ENCODE peak calls at places on chromosome 11, in four cellular contexts. D is K562, P is GM12891, M is HepG2. R is an unnamed sample.

GRCh38 chr11:7512525-7513209 is 1.1 kb upstream of the PPFIBP2 start:
- DNase-seq in D (peak; percentile 10), M (peak; percentile 13), P (peak; percentile 52), R (peak; percentile 52)

GRCh38 chr11:118633979-118634378 is 26.6 kb downstream of the PHLDB1 start:
- DNase-seq in M (no peak), D (peak; percentile 20), P (no peak), R (no peak)

GRCh38 chr11:34599406-34599901 is 21.4 kb upstream of the EHF start:
- DNase-seq in M (peak; percentile 79), D (peak; percentile 68), P (no peak), R (no peak)

GRCh38 chr11:68517121-68517741 is 56.7 kb downstream of the PPP6R3 start:
- DNase-seq in D (no peak), P (no peak), M (no peak), R (no peak)

GRCh38 chr11:11395126-11395525 is 42.1 kb upstream of the CSNK2A3 start:
- DNase-seq in D (no peak), P (no peak), M (no peak), R (no peak)

GRCh38 chr11:126914941-126915340 is 85.6 kb downstream of the KIRREL3 start:
- DNase-seq in D (no peak), P (no peak), M (no peak), R (no peak)

GRCh38 chr11:11320820-11321219 is 32.2 kb downstream of the CSNK2A3 start:
- DNase-seq in P (no peak), D (no peak), M (no peak), R (no peak)

GRCh38 chr11:46710821-46711269 is 8.2 kb upstream of the F2 start:
- DNase-seq in M (no peak), P (no peak), D (no peak), R (no peak)

GRCh38 chr11:27040302-27041115 is at the start of gene BBOX1:
- DNase-seq in D (no peak), M (no peak), P (no peak), R (no peak)

GRCh38 chr11:72002841-72003775 is 4.4 kb downstream of the IL18BP start:
- DNase-seq in P (no peak), M (no peak), D (peak; percentile 70), R (no peak)

GRCh38 chr11:46363455-46363920 is 16.2 kb downstream of the DGKZ start:
- DNase-seq in P (no peak), D (no peak), M (no peak), R (no peak)

GRCh38 chr11:70756756-70757155 is 358.4 kb downstream of the CTTN start:
- DNase-seq in D (no peak), P (no peak), M (no peak), R (no peak)

GRCh38 chr11:30432177-30432576 is 109.3 kb downstream of the ARL14EP start:
- DNase-seq in D (no peak), M (no peak), P (no peak), R (no peak)

GRCh38 chr11:36462321-36462720 is 47.8 kb downstream of the TRAF6 start:
- DNase-seq in M (no peak), D (no peak), P (no peak), R (no peak)

GRCh38 chr11:11845551-11845950 is 3.8 kb downstream of the USP47 start:
- DNase-seq in D (no peak), P (no peak), M (no peak), R (no peak)

GRCh38 chr11:29432719-29433325 is 584.0 kb downstream of the KCNA4 start:
- DNase-seq in M (peak; percentile 2), D (peak; percentile 22), P (no peak), R (no peak)

GRCh38 chr11:117146521-117146920 is 2.4 kb downstream of the PAFAH1B2 start:
- DNase-seq in P (no peak), D (no peak), M (no peak), R (no peak)

GRCh38 chr11:44652901-44653644 is 73.7 kb upstream of the TSPAN18 start:
- DNase-seq in P (no peak), M (no peak), D (no peak), R (no peak)

GRCh38 chr11:66070604-66071325 is 693 bp downstream of the PACS1 start:
- DNase-seq in D (peak; percentile 52), M (no peak), P (no peak), R (peak; percentile 40)

GRCh38 chr11:70220920-70221319 is 17.8 kb downstream of the FADD start:
- DNase-seq in P (no peak), D (no peak), M (no peak), R (no peak)

GRCh38 chr11:75014129-75014528 is 25.4 kb downstream of the NEU3 start:
- DNase-seq in P (no peak), D (peak; percentile 49), M (no peak), R (no peak)
- TF ChIP-seq TAF1 in P (no peak), D (no peak), M (no peak), R (no peak)

GRCh38 chr11:866481-866880 is 23.8 kb downstream of the TSPAN4 start:
- DNase-seq in D (no peak), P (no peak), M (no peak), R (no peak)
- TF ChIP-seq POLR2AphosphoS5 in D (no peak), P (no peak), M (no peak), R (no peak)

DNA sequence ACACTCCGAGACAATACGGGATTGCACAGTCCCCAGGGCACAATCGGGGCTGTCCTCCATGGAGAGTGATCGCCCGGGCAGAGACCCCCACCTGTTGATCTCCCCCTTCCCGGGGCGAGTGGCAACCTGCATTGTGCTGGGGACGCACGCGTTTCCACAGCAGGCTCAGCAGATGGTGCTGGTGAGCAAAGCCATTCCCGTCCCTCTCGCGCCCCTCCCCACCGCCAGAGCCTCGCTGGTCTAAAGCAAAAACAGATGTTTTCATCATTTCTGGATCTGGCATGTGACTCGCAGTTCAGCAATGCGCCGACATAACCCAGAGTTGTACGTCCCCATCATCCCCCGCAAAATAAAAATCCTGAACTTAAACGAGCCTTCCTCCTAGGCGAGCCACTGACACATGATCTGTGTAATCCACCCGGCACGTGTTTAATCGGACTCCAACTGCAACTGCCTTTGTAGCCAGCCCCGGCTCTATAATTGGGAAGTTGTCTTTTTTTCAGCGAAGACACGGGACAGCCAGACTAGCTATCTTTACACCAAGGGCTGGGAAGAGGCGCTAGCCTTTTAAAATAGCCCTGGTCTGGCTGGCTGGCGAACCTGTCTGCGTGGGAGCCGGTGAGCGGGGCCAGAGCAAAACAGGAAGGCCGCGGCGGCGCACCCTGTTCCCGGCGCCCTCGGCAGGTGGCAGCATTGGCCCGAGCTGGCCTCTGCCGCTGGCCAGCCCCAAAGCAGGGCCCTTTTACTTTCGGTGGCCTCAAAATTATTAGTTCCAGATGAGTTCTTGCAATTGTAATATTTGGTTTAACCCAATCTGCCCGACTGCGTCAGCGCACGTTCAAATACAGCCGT is 202.9 kb upstream of the SORL1-AS1 start:
- DNase-seq in M (peak; percentile 69), P (peak; percentile 85), D (peak; percentile 71), R (peak; percentile 81)
- TF ChIP-seq POLR2A in M (no peak), P (no peak), D (no peak), R (no peak)

GRCh38 chr11:129117595-129118350 is 74.4 kb downstream of the ARHGAP32 start:
- DNase-seq in M (peak; percentile 64), P (peak; percentile 0), D (peak; percentile 54), R (no peak)
- TF ChIP-seq TAF1 in M (no peak), P (no peak), D (no peak), R (no peak)

R was measured in GM12892.